ENCODE peak calls at places on chromosomes 16 and 17, in ten cellular contexts. X is effector memory CD4-positive, alpha-beta T cell; M is pancreas; Z is CD8-positive, alpha-beta T cell; W is fibroblast of lung; R is testis; E is colonic mucosa; C is Caco-2; P is AG10803; T is dorsolateral prefrontal cortex. K is an unnamed sample.

GRCh38 chr17:71217769-71218168 is 903.1 kb upstream of the SOX9 start:
- DNase-seq in X (no peak), M (no peak), Z (no peak), W (no peak), R (no peak), E (no peak), C (no peak), P (no peak), T (no peak), K (no peak)

GRCh38 chr17:17681187-17681743 is at the start of gene RAI1:
- DNase-seq in X (peak; percentile 49), M (peak; percentile 88), Z (peak; percentile 78), W (peak; percentile 82), R (peak; percentile 81), E (peak; percentile 72), C (peak; percentile 88), P (peak; percentile 86), T (peak; percentile 71), K (peak; percentile 83)

GRCh38 chr17:60355663-60356594 is 36.0 kb downstream of the USP32 start:
- DNase-seq in X (no peak), M (no peak), Z (no peak), W (no peak), R (peak; percentile 20), E (no peak), C (peak; percentile 71), P (no peak), T (no peak), K (no peak)

GRCh38 chr17:81345211-81346089 is 49.8 kb upstream of the BAHCC1 start:
- DNase-seq in X (peak; percentile 19), M (peak; percentile 97), Z (peak; percentile 41), W (peak; percentile 87), R (peak; percentile 63), E (peak; percentile 83), C (peak; percentile 93), P (peak; percentile 93), T (peak; percentile 55), K (peak; percentile 89)

GRCh38 chr17:58911741-58912343 is 156.2 kb downstream of the PPM1E start:
- DNase-seq in X (no peak), M (no peak), Z (no peak), W (peak; percentile 9), R (peak; percentile 41), E (no peak), C (no peak), P (no peak), T (no peak), K (no peak)

GRCh38 chr17:83037084-83037950 is 42.1 kb upstream of the METRNL start:
- DNase-seq in X (no peak), M (no peak), Z (no peak), W (no peak), R (no peak), E (no peak), C (no peak), P (no peak), T (no peak), K (no peak)

GRCh38 chr17:40362696-40363479 is 1.6 kb downstream of the GJD3 start:
- DNase-seq in X (no peak), M (peak; percentile 93), Z (peak; percentile 77), W (peak; percentile 69), R (peak; percentile 80), E (peak; percentile 81), C (peak; percentile 94), P (peak; percentile 73), T (no peak), K (peak; percentile 87)

GRCh38 chr17:70775667-70776066 is 606.3 kb downstream of the KCNJ2 start:
- DNase-seq in X (no peak), M (no peak), Z (no peak), W (no peak), R (no peak), E (no peak), C (no peak), P (no peak), T (no peak), K (no peak)

GRCh38 chr17:76270770-76271668 is 5.9 kb downstream of the UBALD2 start:
- DNase-seq in X (no peak), M (no peak), Z (no peak), W (no peak), R (no peak), E (no peak), C (no peak), P (no peak), T (no peak), K (peak; percentile 70)

GRCh38 chr17:61405047-61405685 is 5.5 kb downstream of the TBX2 start:
- DNase-seq in X (no peak), M (peak; percentile 72), Z (no peak), W (peak; percentile 50), R (no peak), E (no peak), C (no peak), P (no peak), T (no peak), K (no peak)

GRCh38 chr17:5912927-5913565 is 157.1 kb upstream of the WSCD1 start:
- DNase-seq in X (no peak), M (no peak), Z (no peak), W (no peak), R (no peak), E (no peak), C (no peak), P (no peak), T (no peak), K (no peak)

DNA sequence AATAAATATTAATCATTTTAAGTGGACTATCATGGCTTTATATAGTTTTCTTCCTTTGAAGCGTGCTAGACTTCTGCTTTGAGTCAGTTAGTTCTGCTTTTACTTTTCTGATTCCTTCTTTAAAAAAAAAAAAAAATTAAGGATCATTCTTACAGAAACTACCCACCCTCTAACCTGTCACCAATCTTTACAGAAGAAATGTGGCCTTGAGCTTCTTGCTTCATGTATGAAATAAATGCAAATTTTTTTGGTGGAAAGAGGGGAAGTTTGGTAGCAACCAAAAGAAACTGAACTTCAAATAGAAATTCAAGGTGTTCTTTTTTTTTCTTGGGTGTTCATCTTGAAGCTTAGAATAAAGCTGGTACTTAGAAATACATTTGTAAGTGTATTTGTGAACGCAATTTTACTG is 2.2 kb downstream of the EVI2A start:
- DNase-seq in X (no peak), M (no peak), Z (no peak), W (no peak), R (no peak), E (no peak), C (no peak), P (no peak), T (no peak), K (peak; percentile 73)
- H3K4me3 ChIP-seq in X (peak overlapping the region; percentile 72), M (no peak overlapping the region), Z (peak overlapping the region; percentile 83), W (no peak overlapping the region), R (no peak overlapping the region), E (no peak overlapping the region), C (no peak overlapping the region), P (no peak overlapping the region), T (peak overlapping the region; percentile 55), K (peak overlapping the region; percentile 78)

DNA sequence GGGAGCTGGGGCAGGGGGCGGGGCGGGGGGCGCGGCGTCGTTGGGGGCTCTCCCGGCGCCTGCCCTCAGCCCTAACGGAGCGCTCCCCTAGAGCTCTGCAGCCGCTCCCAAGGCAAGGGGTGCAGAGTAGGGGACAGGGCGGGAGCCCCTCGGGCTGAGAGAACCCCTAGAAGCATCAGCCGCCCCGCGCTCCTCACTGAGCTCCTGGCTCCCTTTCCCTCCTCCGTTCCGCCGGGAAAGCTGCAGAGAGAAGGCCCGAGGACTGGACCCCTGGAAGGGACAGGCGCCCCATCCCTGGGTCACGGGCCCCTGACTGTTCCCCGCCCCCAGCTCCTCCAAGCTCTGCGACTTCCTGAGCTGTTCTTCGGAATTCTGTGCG is 232 bp upstream of the PLXDC1 start:
- DNase-seq in X (no peak), M (peak; percentile 72), Z (no peak), W (no peak), R (no peak), E (no peak), C (no peak), P (no peak), T (no peak), K (no peak)
- H3K4me3 ChIP-seq in X (peak overlapping the region; percentile 90), M (no peak overlapping the region), Z (peak overlapping the region; percentile 100), W (no peak overlapping the region), R (peak overlapping the region; percentile 40), E (peak overlapping the region; percentile 39), C (peak overlapping the region; percentile 26), P (peak overlapping the region; percentile 31), T (peak overlapping the region; percentile 84), K (no peak overlapping the region)

GRCh38 chr16:31108794-31109558 is 790 bp downstream of the BCKDK start:
- DNase-seq in X (no peak), M (no peak), Z (no peak), W (no peak), R (no peak), E (no peak), C (no peak), P (no peak), T (no peak), K (no peak)

GRCh38 chr16:31105677-31106213 is 2.4 kb upstream of the BCKDK start:
- DNase-seq in X (peak; percentile 65), M (peak; percentile 96), Z (peak; percentile 85), W (peak; percentile 46), R (peak; percentile 94), E (peak; percentile 91), C (peak; percentile 77), P (peak; percentile 80), T (peak; percentile 86), K (peak; percentile 85)

GRCh38 chr16:31108035-31108793 is at the start of gene BCKDK:
- DNase-seq in X (no peak), M (peak; percentile 87), Z (peak; percentile 58), W (peak; percentile 60), R (peak; percentile 82), E (peak; percentile 80), C (peak; percentile 75), P (peak; percentile 68), T (peak; percentile 75), K (peak; percentile 88)

GRCh38 chr16:31106509-31107464 is 1.4 kb upstream of the BCKDK start:
- DNase-seq in X (no peak), M (no peak), Z (no peak), W (no peak), R (no peak), E (no peak), C (no peak), P (no peak), T (no peak), K (no peak)

GRCh38 chr16:31107465-31107867 is 720 bp upstream of the BCKDK start:
- DNase-seq in X (no peak), M (no peak), Z (no peak), W (no peak), R (no peak), E (no peak), C (no peak), P (no peak), T (no peak), K (no peak)
- H3K4me3 ChIP-seq in X (peak overlapping the region; percentile 88), M (no peak overlapping the region), Z (no peak overlapping the region), W (no peak overlapping the region), R (no peak overlapping the region), E (no peak overlapping the region), C (peak overlapping the region; percentile 97), P (no peak overlapping the region), T (peak overlapping the region; percentile 98), K (peak overlapping the region; percentile 76)

DNA sequence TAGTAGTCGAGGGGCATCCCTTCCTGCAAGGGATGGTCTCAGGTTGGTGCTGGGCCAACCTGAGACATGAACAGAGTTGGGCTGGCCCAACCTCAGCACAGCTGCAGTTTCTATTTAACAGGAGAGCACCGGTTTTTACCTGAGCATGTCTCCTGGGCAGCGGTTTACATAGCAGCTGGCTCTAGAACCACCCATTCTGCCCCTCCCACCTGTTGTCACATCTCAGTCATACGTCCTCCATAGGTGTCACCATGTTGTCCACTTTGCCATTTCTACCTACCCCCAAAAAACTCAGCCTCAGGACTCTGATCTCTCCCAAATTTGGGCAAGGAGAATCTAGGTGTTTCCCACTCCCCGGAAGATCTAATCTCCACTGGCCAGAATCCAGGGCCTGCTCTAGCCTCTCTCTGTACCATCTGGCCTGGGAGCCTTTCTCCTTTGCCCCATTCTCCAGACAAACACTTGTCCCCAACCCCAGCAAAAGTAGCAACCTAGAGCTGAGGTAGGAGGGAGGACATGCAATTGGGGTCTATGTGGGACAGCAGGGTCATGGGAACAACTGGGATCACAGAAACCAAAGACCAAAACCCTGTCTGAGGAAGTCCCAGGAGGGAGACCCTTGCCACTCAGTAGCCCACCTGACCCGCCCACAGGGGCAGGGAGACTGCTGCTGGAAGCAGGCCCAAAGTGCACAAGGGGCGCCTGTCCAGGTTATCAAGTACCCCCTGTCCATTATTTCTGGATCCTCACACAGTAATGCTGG is 19.1 kb downstream of the ETV4 start:
- DNase-seq in X (no peak), M (no peak), Z (no peak), W (no peak), R (no peak), E (no peak), C (no peak), P (no peak), T (no peak), K (no peak)
- H3K4me3 ChIP-seq in X (no peak overlapping the region), M (no peak overlapping the region), Z (no peak overlapping the region), W (no peak overlapping the region), R (no peak overlapping the region), E (no peak overlapping the region), C (no peak overlapping the region), P (no peak overlapping the region), T (no peak overlapping the region), K (no peak overlapping the region)

K was measured in GM06990.